ENCODE peak calls at places on chromosomes 6 and 20, in seven cellular contexts. T, J, V, L, H, B and N are unnamed samples.

GRCh38 chr20:50727792-50728485 is 3.4 kb upstream of the PARD6B start:
- DNase-seq in T (no peak), J (no peak), V (no peak), L (peak), H (no peak), B (no peak), N (no peak)

GRCh38 chr6:168274046-168274952 is 45.3 kb downstream of the DACT2 start:
- DNase-seq in T (no peak), J (no peak), V (no peak), L (no peak), H (no peak), B (no peak), N (no peak)

GRCh38 chr6:29617782-29618557 is 15.0 kb downstream of the GABBR1 start:
- DNase-seq in T (peak), J (no peak), V (no peak), L (no peak), H (no peak), B (no peak), N (no peak)

GRCh38 chr6:158818580-158819212 is 472 bp downstream of the EZR start:
- DNase-seq in T (peak), J (peak), V (peak), L (peak), H (peak), B (peak), N (peak)

GRCh38 chr6:42210551-42210950 is 7.1 kb downstream of the MRPS10 start:
- DNase-seq in T (no peak), J (peak), V (no peak), L (no peak), H (no peak), B (no peak), N (no peak)

GRCh38 chr6:1767481-1768246 is 157.9 kb downstream of the FOXC1 start:
- DNase-seq in T (no peak), J (no peak), V (no peak), L (no peak), H (peak), B (peak), N (no peak)

GRCh38 chr20:20815711-20816455 is 103.4 kb upstream of the RALGAPA2 start:
- DNase-seq in T (no peak), J (no peak), V (no peak), L (no peak), H (no peak), B (no peak), N (no peak)

GRCh38 chr6:39156763-39157162 is 41.8 kb upstream of the SAYSD1 start:
- DNase-seq in T (no peak), J (no peak), V (no peak), L (no peak), H (no peak), B (no peak), N (no peak)

GRCh38 chr6:158328446-158328845 is 16.2 kb downstream of the TULP4 start:
- DNase-seq in T (no peak), J (no peak), V (no peak), L (no peak), H (no peak), B (no peak), N (no peak)